ENCODE peak calls at places on chromosomes 5 and 9, in eight cellular contexts. One of them, this sample, is unnamed.

GRCh38 chr9:134687556-134687955 is 46.0 kb downstream of the COL5A1 start:
- DNase-seq in fibroblast of lung: no peak
- DNase-seq in astrocyte: no peak
- DNase-seq in NT2/D1: no peak
- DNase-seq in endothelial cell of umbilical vein: no peak
- DNase-seq in K562: no peak
- DNase-seq in neuronal stem cell: no peak
- DNase-seq in PC-3: no peak
- DNase-seq in this sample: no peak

GRCh38 chr9:90300901-90301688 is 341.5 kb downstream of the DIRAS2 start:
- DNase-seq in fibroblast of lung: peak; percentile 91
- DNase-seq in astrocyte: peak; percentile 89
- DNase-seq in NT2/D1: peak; percentile 11
- DNase-seq in endothelial cell of umbilical vein: peak; percentile 9
- DNase-seq in K562: no peak
- DNase-seq in neuronal stem cell: no peak
- DNase-seq in PC-3: peak; percentile 76
- DNase-seq in this sample: no peak

GRCh38 chr9:70136632-70137031 is 93.0 kb downstream of the MAMDC2 start:
- DNase-seq in fibroblast of lung: peak; percentile 15
- DNase-seq in astrocyte: peak; percentile 60
- DNase-seq in NT2/D1: no peak
- DNase-seq in endothelial cell of umbilical vein: peak; percentile 64
- DNase-seq in K562: no peak
- DNase-seq in neuronal stem cell: no peak
- DNase-seq in PC-3: peak; percentile 76
- DNase-seq in this sample: no peak

GRCh38 chr5:40679071-40679997 is at the start of gene PTGER4:
- DNase-seq in fibroblast of lung: peak; percentile 90
- DNase-seq in astrocyte: peak; percentile 70
- DNase-seq in NT2/D1: no peak
- DNase-seq in endothelial cell of umbilical vein: peak; percentile 93
- DNase-seq in K562: peak; percentile 98
- DNase-seq in neuronal stem cell: peak; percentile 77
- DNase-seq in PC-3: peak; percentile 96
- DNase-seq in this sample: peak; percentile 89

GRCh38 chr9:18437315-18438200 is 36.4 kb upstream of the ADAMTSL1 start:
- DNase-seq in fibroblast of lung: peak; percentile 47
- DNase-seq in astrocyte: peak; percentile 34
- DNase-seq in NT2/D1: no peak
- DNase-seq in endothelial cell of umbilical vein: peak; percentile 89
- DNase-seq in K562: no peak
- DNase-seq in neuronal stem cell: no peak
- DNase-seq in PC-3: no peak
- DNase-seq in this sample: no peak

GRCh38 chr9:135774794-135775525 is 73.0 kb downstream of the KCNT1 start:
- DNase-seq in fibroblast of lung: no peak
- DNase-seq in astrocyte: no peak
- DNase-seq in NT2/D1: no peak
- DNase-seq in endothelial cell of umbilical vein: no peak
- DNase-seq in K562: no peak
- DNase-seq in neuronal stem cell: no peak
- DNase-seq in PC-3: no peak
- DNase-seq in this sample: no peak

GRCh38 chr5:124891179-124891578 is 144.7 kb upstream of the ZNF608 start:
- DNase-seq in fibroblast of lung: no peak
- DNase-seq in astrocyte: no peak
- DNase-seq in NT2/D1: no peak
- DNase-seq in endothelial cell of umbilical vein: no peak
- DNase-seq in K562: no peak
- DNase-seq in neuronal stem cell: no peak
- DNase-seq in PC-3: no peak
- DNase-seq in this sample: no peak

GRCh38 chr9:87670572-87671264 is 55.2 kb upstream of the CTSL start:
- DNase-seq in fibroblast of lung: no peak
- DNase-seq in astrocyte: no peak
- DNase-seq in NT2/D1: no peak
- DNase-seq in endothelial cell of umbilical vein: no peak
- DNase-seq in K562: no peak
- DNase-seq in neuronal stem cell: no peak
- DNase-seq in PC-3: no peak
- DNase-seq in this sample: no peak

GRCh38 chr5:107670927-107671741 is at the start of gene EFNA5:
- DNase-seq in fibroblast of lung: peak; percentile 65
- DNase-seq in astrocyte: peak; percentile 59
- DNase-seq in NT2/D1: peak; percentile 18
- DNase-seq in endothelial cell of umbilical vein: peak; percentile 65
- DNase-seq in K562: no peak
- DNase-seq in neuronal stem cell: no peak
- DNase-seq in PC-3: peak; percentile 55
- DNase-seq in this sample: peak; percentile 57

GRCh38 chr9:121685146-121685794 is 33.8 kb downstream of the DAB2IP start:
- DNase-seq in fibroblast of lung: no peak
- DNase-seq in astrocyte: no peak
- DNase-seq in NT2/D1: no peak
- DNase-seq in endothelial cell of umbilical vein: no peak
- DNase-seq in K562: no peak
- DNase-seq in neuronal stem cell: no peak
- DNase-seq in PC-3: no peak
- DNase-seq in this sample: no peak

GRCh38 chr5:76638466-76638865 is 15.3 kb upstream of the F2RL2 start:
- DNase-seq in fibroblast of lung: no peak
- DNase-seq in astrocyte: peak; percentile 17
- DNase-seq in NT2/D1: no peak
- DNase-seq in endothelial cell of umbilical vein: no peak
- DNase-seq in K562: no peak
- DNase-seq in neuronal stem cell: no peak
- DNase-seq in PC-3: no peak
- DNase-seq in this sample: no peak

GRCh38 chr5:144465441-144465840 is 294.8 kb downstream of the KCTD16 start:
- DNase-seq in fibroblast of lung: no peak
- DNase-seq in astrocyte: peak; percentile 44
- DNase-seq in NT2/D1: no peak
- DNase-seq in endothelial cell of umbilical vein: no peak
- DNase-seq in K562: no peak
- DNase-seq in neuronal stem cell: no peak
- DNase-seq in PC-3: no peak
- DNase-seq in this sample: no peak

GRCh38 chr9:2228132-2228531 is 213.0 kb downstream of the SMARCA2 start:
- DNase-seq in fibroblast of lung: peak; percentile 29
- DNase-seq in astrocyte: no peak
- DNase-seq in NT2/D1: peak; percentile 61
- DNase-seq in endothelial cell of umbilical vein: peak; percentile 18
- DNase-seq in K562: peak; percentile 5
- DNase-seq in neuronal stem cell: peak; percentile 17
- DNase-seq in PC-3: no peak
- DNase-seq in this sample: peak; percentile 92

GRCh38 chr5:125199968-125200841 is 453.8 kb upstream of the ZNF608 start:
- DNase-seq in fibroblast of lung: peak; percentile 15
- DNase-seq in astrocyte: peak; percentile 18
- DNase-seq in NT2/D1: peak; percentile 43
- DNase-seq in endothelial cell of umbilical vein: peak; percentile 13
- DNase-seq in K562: no peak
- DNase-seq in neuronal stem cell: no peak
- DNase-seq in PC-3: no peak
- DNase-seq in this sample: no peak

GRCh38 chr5:132363431-132364112 is 5.9 kb upstream of the SLC22A5 start:
- DNase-seq in fibroblast of lung: peak; percentile 85
- DNase-seq in astrocyte: peak; percentile 93
- DNase-seq in NT2/D1: no peak
- DNase-seq in endothelial cell of umbilical vein: peak; percentile 50
- DNase-seq in K562: no peak
- DNase-seq in neuronal stem cell: no peak
- DNase-seq in PC-3: peak; percentile 94
- DNase-seq in this sample: no peak

GRCh38 chr5:75523275-75523674 is 11.6 kb downstream of the POLK start:
- DNase-seq in fibroblast of lung: no peak
- DNase-seq in astrocyte: no peak
- DNase-seq in NT2/D1: no peak
- DNase-seq in endothelial cell of umbilical vein: no peak
- DNase-seq in K562: no peak
- DNase-seq in neuronal stem cell: no peak
- DNase-seq in PC-3: peak; percentile 82
- DNase-seq in this sample: no peak

GRCh38 chr5:154948313-154948712 is 7.4 kb downstream of the MRPL22 start:
- DNase-seq in fibroblast of lung: no peak
- DNase-seq in astrocyte: no peak
- DNase-seq in NT2/D1: no peak
- DNase-seq in endothelial cell of umbilical vein: no peak
- DNase-seq in K562: no peak
- DNase-seq in neuronal stem cell: no peak
- DNase-seq in PC-3: no peak
- DNase-seq in this sample: no peak

GRCh38 chr5:176497852-176498251 is 39.4 kb downstream of the RNF44 start:
- DNase-seq in fibroblast of lung: peak; percentile 14
- DNase-seq in astrocyte: no peak
- DNase-seq in NT2/D1: no peak
- DNase-seq in endothelial cell of umbilical vein: no peak
- DNase-seq in K562: no peak
- DNase-seq in neuronal stem cell: no peak
- DNase-seq in PC-3: peak; percentile 69
- DNase-seq in this sample: no peak

GRCh38 chr9:15416880-15417279 is 5.8 kb upstream of the SNAPC3 start:
- DNase-seq in fibroblast of lung: peak; percentile 73
- DNase-seq in astrocyte: no peak
- DNase-seq in NT2/D1: peak; percentile 42
- DNase-seq in endothelial cell of umbilical vein: peak; percentile 43
- DNase-seq in K562: peak; percentile 28
- DNase-seq in neuronal stem cell: no peak
- DNase-seq in PC-3: peak; percentile 74
- DNase-seq in this sample: peak; percentile 75

GRCh38 chr5:18397393-18397792 is 763.1 kb downstream of the TAF11L14 start:
- DNase-seq in fibroblast of lung: no peak
- DNase-seq in astrocyte: no peak
- DNase-seq in NT2/D1: no peak
- DNase-seq in endothelial cell of umbilical vein: no peak
- DNase-seq in K562: no peak
- DNase-seq in neuronal stem cell: no peak
- DNase-seq in PC-3: no peak
- DNase-seq in this sample: no peak

GRCh38 chr9:75200892-75201470 is 112.7 kb downstream of the OSTF1 start:
- DNase-seq in fibroblast of lung: peak; percentile 66
- DNase-seq in astrocyte: peak; percentile 17
- DNase-seq in NT2/D1: peak; percentile 56
- DNase-seq in endothelial cell of umbilical vein: peak; percentile 62
- DNase-seq in K562: peak; percentile 26
- DNase-seq in neuronal stem cell: peak; percentile 41
- DNase-seq in PC-3: peak; percentile 74
- DNase-seq in this sample: peak; percentile 83

GRCh38 chr9:32551491-32552049 is 557 bp upstream of the SMIM27 start:
- DNase-seq in fibroblast of lung: peak; percentile 29
- DNase-seq in astrocyte: peak; percentile 6
- DNase-seq in NT2/D1: no peak
- DNase-seq in endothelial cell of umbilical vein: peak; percentile 65
- DNase-seq in K562: peak; percentile 22
- DNase-seq in neuronal stem cell: peak; percentile 49
- DNase-seq in PC-3: peak; percentile 16
- DNase-seq in this sample: peak; percentile 84

GRCh38 chr9:129416831-129417604 is 203.9 kb downstream of the C9orf50 start:
- DNase-seq in fibroblast of lung: no peak
- DNase-seq in astrocyte: peak; percentile 40
- DNase-seq in NT2/D1: no peak
- DNase-seq in endothelial cell of umbilical vein: no peak
- DNase-seq in K562: no peak
- DNase-seq in neuronal stem cell: no peak
- DNase-seq in PC-3: no peak
- DNase-seq in this sample: no peak

DNA sequence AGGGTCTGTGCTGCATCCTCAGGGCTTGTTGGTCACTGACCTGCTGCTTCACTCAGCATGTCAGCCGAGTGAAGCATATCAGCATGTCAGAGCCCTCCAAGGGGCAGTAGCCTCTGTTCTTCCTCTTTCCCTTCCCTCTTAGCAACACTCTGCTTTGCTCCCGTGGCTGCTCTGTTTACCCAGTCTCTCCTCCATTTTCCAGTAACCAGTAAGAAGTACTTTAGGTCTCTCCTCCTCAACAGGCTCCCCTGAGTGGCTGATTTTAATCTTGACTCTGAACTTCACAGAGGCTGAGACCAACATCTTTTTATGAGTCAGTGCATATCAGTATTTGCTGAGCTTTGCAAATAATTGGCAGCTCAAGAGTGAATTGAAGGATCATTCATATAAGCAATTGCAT is 18.6 kb upstream of the ADRB2 start:
- DNase-seq in fibroblast of lung: no peak
- DNase-seq in astrocyte: peak; percentile 10
- DNase-seq in NT2/D1: no peak
- DNase-seq in endothelial cell of umbilical vein: no peak
- DNase-seq in K562: peak; percentile 24
- DNase-seq in neuronal stem cell: no peak
- DNase-seq in PC-3: no peak
- DNase-seq in this sample: peak; percentile 86
- H3K4me1 ChIP-seq in fibroblast of lung: peaks cover 5% of the 10 kb centered on the region
- H3K4me1 ChIP-seq in astrocyte: peaks cover 9% of the 10 kb centered on the region
- H3K4me1 ChIP-seq in NT2/D1: peaks cover 4% of the 10 kb centered on the region
- H3K4me1 ChIP-seq in endothelial cell of umbilical vein: peaks cover 35% of the 10 kb centered on the region
- H3K4me1 ChIP-seq in K562: peaks cover 54% of the 10 kb centered on the region
- H3K4me1 ChIP-seq in neuronal stem cell: no peaks in the 10 kb centered on the region
- H3K4me1 ChIP-seq in PC-3: peaks cover 54% of the 10 kb centered on the region
- H3K4me1 ChIP-seq in this sample: peaks cover 87% of the 10 kb centered on the region

DNA sequence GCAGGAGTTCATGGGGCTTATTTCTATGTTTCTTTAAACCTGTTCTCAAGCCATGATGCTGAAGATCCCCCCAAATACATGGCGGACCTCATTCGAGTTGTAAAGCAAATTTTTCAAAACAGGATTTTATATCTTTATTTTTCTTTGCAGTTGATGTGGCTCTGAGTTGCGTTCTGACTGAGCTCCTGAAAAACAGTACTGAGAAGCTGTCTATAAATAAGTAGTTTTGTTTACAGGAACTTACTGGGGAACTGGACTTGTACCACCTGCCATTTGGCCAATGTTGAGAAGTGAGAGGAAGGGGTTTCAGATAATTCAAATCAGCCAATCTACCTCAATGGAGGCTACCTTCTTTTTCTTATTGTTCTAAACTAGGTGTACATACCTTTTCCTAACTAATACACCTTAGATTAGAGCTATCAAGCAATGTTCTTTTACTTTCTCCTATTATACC is 418.6 kb upstream of the MEF2C start:
- DNase-seq in fibroblast of lung: no peak
- DNase-seq in astrocyte: no peak
- DNase-seq in NT2/D1: no peak
- DNase-seq in endothelial cell of umbilical vein: no peak
- DNase-seq in K562: no peak
- DNase-seq in neuronal stem cell: no peak
- DNase-seq in PC-3: no peak
- DNase-seq in this sample: no peak
- H3K9ac ChIP-seq in fibroblast of lung: no peak overlapping the region
- H3K9ac ChIP-seq in astrocyte: no peak overlapping the region
- H3K9ac ChIP-seq in NT2/D1: no peak overlapping the region
- H3K9ac ChIP-seq in endothelial cell of umbilical vein: no peak overlapping the region
- H3K9ac ChIP-seq in K562: no peak overlapping the region
- H3K9ac ChIP-seq in neuronal stem cell: no peak overlapping the region
- H3K9ac ChIP-seq in PC-3: no peak overlapping the region
- H3K9ac ChIP-seq in this sample: no peak overlapping the region

GRCh38 chr5:68237715-68238114 is 22.2 kb downstream of the PIK3R1 start:
- DNase-seq in fibroblast of lung: no peak
- DNase-seq in astrocyte: no peak
- DNase-seq in NT2/D1: no peak
- DNase-seq in endothelial cell of umbilical vein: no peak
- DNase-seq in K562: no peak
- DNase-seq in neuronal stem cell: no peak
- DNase-seq in PC-3: no peak
- DNase-seq in this sample: no peak
- H3K4me1 ChIP-seq in fibroblast of lung: peaks cover 10% of the 10 kb centered on the region
- H3K4me1 ChIP-seq in astrocyte: peaks cover 9% of the 10 kb centered on the region
- H3K4me1 ChIP-seq in NT2/D1: no peaks in the 10 kb centered on the region
- H3K4me1 ChIP-seq in endothelial cell of umbilical vein: peaks cover 21% of the 10 kb centered on the region
- H3K4me1 ChIP-seq in K562: no peaks in the 10 kb centered on the region
- H3K4me1 ChIP-seq in neuronal stem cell: peaks cover 3% of the 10 kb centered on the region
- H3K4me1 ChIP-seq in PC-3: no peaks in the 10 kb centered on the region
- H3K4me1 ChIP-seq in this sample: peaks cover 44% of the 10 kb centered on the region

GRCh38 chr5:141001466-141001853 is 35.2 kb downstream of the PCDHAC2 start:
- DNase-seq in fibroblast of lung: no peak
- DNase-seq in astrocyte: no peak
- DNase-seq in NT2/D1: no peak
- DNase-seq in endothelial cell of umbilical vein: no peak
- DNase-seq in K562: no peak
- DNase-seq in neuronal stem cell: no peak
- DNase-seq in PC-3: peak; percentile 60
- DNase-seq in this sample: no peak
- H3K9ac ChIP-seq in fibroblast of lung: no peak overlapping the region
- H3K9ac ChIP-seq in astrocyte: no peak overlapping the region
- H3K9ac ChIP-seq in NT2/D1: peak overlapping the region; percentile 70
- H3K9ac ChIP-seq in endothelial cell of umbilical vein: no peak overlapping the region
- H3K9ac ChIP-seq in K562: no peak overlapping the region
- H3K9ac ChIP-seq in neuronal stem cell: no peak overlapping the region
- H3K9ac ChIP-seq in PC-3: peak overlapping the region; percentile 27
- H3K9ac ChIP-seq in this sample: no peak overlapping the region